ENCODE peak calls at places on chromosomes 11 and 22, in four cellular contexts. Q is RWPE2, A is AG09319, F is Calu3. R is an unnamed sample.

GRCh38 chr11:74307409-74307808 is 4.0 kb downstream of the P4HA3 start:
- DNase-seq in Q (no peak), A (no peak), F (no peak), R (no peak)

GRCh38 chr11:73189315-73189714 is 28.8 kb upstream of the P2RY2 start:
- DNase-seq in Q (no peak), A (no peak), F (no peak), R (no peak)

GRCh38 chr11:57426754-57427691 is at the start of gene SLC43A3:
- DNase-seq in Q (no peak), A (peak), F (peak), R (peak)

GRCh38 chr11:76246271-76246933 is 40.1 kb upstream of the WNT11 start:
- DNase-seq in Q (no peak), A (no peak), F (no peak), R (no peak)

GRCh38 chr22:48560836-48561235 is 1266.8 kb downstream of the BRD1 start:
- DNase-seq in Q (no peak), A (no peak), F (no peak), R (no peak)

GRCh38 chr11:11312738-11313137 is 40.3 kb downstream of the CSNK2A3 start:
- DNase-seq in Q (no peak), A (no peak), F (no peak), R (no peak)

GRCh38 chr11:122322369-122322768 is 206.4 kb upstream of the BLID start:
- DNase-seq in Q (no peak), A (peak), F (no peak), R (no peak)

GRCh38 chr11:67646535-67647336 is 3.8 kb downstream of the ACY3 start:
- DNase-seq in Q (peak), A (no peak), F (peak), R (no peak)

GRCh38 chr11:73729594-73730206 is 31.2 kb downstream of the RAB6A start:
- DNase-seq in Q (no peak), A (no peak), F (peak), R (peak)

GRCh38 chr22:31230871-31231621 is 18.9 kb downstream of the LIMK2 start:
- DNase-seq in Q (no peak), A (peak), F (peak), R (peak)

GRCh38 chr11:69301033-69301490 is 7.1 kb downstream of the MYEOV start:
- DNase-seq in Q (no peak), A (no peak), F (no peak), R (no peak)

GRCh38 chr11:69302447-69302846 is 8.5 kb downstream of the MYEOV start:
- DNase-seq in Q (no peak), A (no peak), F (no peak), R (no peak)

GRCh38 chr11:69300124-69301032 is 6.4 kb downstream of the MYEOV start:
- DNase-seq in Q (no peak), A (no peak), F (no peak), R (no peak)

GRCh38 chr11:69303427-69303826 is 9.5 kb downstream of the MYEOV start:
- DNase-seq in Q (no peak), A (no peak), F (no peak), R (no peak)

DNA sequence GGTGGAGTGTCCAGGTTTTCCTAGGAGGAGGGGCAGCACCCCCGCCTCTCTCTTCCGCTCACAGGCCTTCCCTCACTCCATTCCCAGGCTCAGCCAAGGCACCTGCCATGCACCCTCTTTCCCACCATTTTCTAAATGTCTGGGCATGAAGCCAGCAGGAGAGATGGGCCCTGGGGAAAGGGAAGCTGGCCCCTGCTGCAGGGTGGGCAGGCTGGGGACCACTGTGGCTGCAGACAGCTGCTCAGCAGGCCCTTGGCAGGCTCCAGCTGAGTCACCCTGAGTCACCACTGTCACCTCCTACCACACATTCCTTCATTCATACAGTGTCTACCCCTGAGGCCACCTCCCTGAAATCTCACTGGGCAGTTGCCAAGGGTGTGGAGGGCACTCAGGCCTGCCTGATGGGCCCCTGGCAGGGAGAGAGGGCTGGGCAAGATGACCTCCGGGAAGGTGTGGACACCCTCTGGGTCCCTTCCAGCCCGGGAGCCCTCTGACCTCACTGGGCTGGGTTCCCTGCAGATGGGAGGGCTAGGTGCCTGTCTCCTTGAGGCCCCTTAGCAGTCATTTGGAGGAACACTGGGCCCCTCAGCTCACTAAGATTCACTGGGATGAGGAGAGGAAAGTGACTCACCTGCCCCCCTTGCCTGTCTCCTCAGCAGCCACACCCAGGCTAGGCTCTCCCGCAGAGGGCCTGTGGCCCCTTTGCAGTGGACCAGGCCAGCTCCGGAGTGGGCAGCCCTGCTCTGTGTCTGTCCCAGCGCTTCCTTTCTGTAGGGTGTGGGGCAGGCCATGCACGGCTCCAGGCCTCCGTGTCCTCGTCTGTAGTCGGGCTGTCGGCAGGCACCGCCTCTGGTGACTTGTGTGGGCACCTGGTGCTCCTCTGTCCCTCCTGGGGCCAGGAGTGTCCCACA is 7.8 kb downstream of the MYEOV start:
- DNase-seq in Q (peak), A (no peak), F (peak), R (no peak)
- TF ChIP-seq CTCF in Q (no peak), A (no peak), F (no peak), R (no peak)

DNA sequence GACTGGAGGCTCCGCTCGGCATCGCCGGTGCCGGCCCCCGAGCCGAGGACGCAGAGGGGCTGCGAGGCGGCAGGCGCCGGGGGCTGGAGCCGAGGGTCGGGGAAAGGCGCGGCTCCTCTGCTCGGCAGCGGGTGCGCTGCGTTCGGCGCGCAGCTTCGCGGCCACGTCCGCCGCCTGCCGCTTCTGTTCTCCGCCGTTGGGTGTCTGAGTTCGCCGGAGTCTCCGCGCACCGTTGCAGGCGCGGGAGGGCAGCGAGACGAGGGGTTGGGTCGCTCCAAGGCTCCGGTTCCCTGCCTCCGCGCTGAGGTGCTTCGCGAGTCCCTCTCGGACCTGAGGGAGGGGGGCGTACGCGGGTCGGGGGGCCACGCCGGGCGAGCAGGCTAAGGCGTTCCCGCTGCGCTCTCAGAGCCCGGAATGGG is 350 bp downstream of the MN1 start:
- DNase-seq in Q (no peak), A (no peak), F (peak), R (peak)
- TF ChIP-seq CTCF in Q (no peak), A (no peak), F (no peak), R (no peak)

GRCh38 chr22:22506736-22507135 is 1.8 kb downstream of the ZNF280B start:
- DNase-seq in Q (no peak), A (no peak), F (no peak), R (no peak)

GRCh38 chr22:22508274-22509176 is at the start of gene ZNF280B:
- DNase-seq in Q (peak), A (peak), F (peak), R (peak)

GRCh38 chr22:22513619-22514018 is 5.1 kb upstream of the ZNF280B start:
- DNase-seq in Q (no peak), A (no peak), F (no peak), R (no peak)

GRCh38 chr22:22507743-22508273 is 734 bp downstream of the ZNF280B start:
- DNase-seq in Q (no peak), A (no peak), F (no peak), R (no peak)
- TF ChIP-seq CTCF in Q (no peak), A (no peak), F (no peak), R (no peak)

DNA sequence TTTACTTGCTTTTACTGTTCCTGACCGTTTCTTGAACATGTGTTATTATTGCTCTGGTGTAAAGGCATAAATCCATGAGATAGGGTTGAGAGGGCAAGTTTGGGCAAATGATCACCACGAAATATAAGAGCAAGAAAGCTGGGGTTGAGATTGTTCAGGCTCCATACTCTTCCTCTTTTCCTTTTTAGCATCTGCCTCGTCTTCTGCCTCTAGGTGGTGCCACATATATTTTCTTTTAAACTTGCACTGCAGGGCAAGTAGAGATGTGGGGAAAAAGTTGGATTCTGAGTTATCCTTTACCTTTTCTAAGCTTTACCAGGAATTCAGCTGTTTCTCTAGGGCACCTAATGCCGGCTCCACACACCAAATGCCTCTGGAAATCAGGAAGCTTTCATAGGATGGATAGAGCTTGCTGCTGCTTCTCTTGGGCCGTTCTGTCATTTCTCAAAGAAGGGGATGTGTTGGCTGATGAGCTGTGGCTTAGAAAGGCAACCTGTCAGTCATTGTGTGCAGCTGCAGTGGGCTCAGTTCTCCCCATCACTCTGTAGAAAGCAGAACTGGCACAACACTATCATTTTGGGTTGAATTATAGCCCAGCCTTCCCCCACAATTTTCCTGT is 98.2 kb downstream of the LDLRAD3 start:
- DNase-seq in Q (no peak), A (no peak), F (peak), R (no peak)
- TF ChIP-seq CTCF in Q (peak), A (peak), F (peak), R (peak)

GRCh38 chr11:102810943-102811528 is 13.1 kb upstream of the MMP1 start:
- DNase-seq in Q (no peak), A (no peak), F (no peak), R (no peak)
- TF ChIP-seq CTCF in Q (peak), A (peak), F (peak), R (no peak)

GRCh38 chr11:61380914-61381313 is 11.5 kb upstream of the TMEM216 start:
- DNase-seq in Q (no peak), A (no peak), F (no peak), R (no peak)

GRCh38 chr11:61378713-61379313 is 13.6 kb upstream of the TMEM216 start:
- DNase-seq in Q (no peak), A (peak), F (no peak), R (no peak)

GRCh38 chr11:61390161-61390560 is 2.2 kb upstream of the TMEM216 start:
- DNase-seq in Q (no peak), A (no peak), F (no peak), R (no peak)

DNA sequence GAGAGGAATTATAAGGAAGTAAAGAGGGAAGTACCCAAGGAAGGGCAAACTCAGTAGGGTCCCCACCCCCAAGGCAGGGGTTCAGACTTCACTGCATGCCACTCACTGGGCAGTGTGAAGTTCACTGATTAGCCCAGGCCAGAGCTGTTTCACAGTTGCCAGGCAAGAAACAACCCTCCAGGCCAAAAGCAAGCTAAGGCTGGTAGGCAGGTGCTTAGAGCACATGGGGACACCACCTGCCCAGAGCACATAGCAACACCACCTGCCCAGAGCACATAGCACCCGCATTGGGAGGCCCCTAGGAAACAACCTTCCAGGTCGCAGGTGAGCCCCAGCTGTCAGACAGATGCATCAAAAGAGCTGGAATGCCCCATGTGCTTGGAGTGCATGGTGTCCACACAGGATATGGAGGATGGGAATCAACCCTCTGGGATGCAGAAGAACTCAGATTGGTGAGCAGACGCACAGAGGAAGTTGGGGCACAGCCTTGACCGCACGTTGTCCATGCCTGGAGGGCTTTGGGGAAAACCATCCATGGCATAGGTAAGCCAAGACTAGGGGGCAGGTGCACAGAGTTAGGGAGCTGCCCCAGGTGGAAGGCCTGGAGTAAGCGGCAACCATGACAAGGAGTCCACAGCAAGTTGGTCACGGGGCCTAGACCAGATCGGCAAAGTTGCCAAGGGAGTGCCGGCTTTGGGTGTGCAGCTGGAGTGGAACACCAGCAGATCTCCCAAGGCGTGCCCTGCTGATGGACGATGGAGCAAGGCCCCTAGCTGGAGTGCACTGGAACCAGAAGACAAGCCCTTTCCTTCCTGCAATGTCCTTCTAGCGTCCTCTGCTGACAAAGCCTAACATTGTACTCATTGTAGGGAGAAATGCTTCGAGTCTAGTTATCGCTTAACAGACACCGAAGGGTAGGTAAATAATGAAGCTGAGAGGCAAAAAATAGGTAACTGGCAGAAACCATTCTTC is 7.8 kb upstream of the TMEM216 start:
- DNase-seq in Q (no peak), A (no peak), F (no peak), R (peak)
- TF ChIP-seq CTCF in Q (no peak), A (peak), F (no peak), R (no peak)

GRCh38 chr11:64009234-64009633 is 23.0 kb downstream of the OTUB1 start:
- DNase-seq in Q (no peak), A (no peak), F (no peak), R (no peak)

GRCh38 chr11:64007160-64007628 is 21.0 kb downstream of the OTUB1 start:
- DNase-seq in Q (no peak), A (no peak), F (peak), R (no peak)

GRCh38 chr11:64008283-64008931 is 22.2 kb downstream of the OTUB1 start:
- DNase-seq in Q (no peak), A (no peak), F (no peak), R (no peak)

GRCh38 chr11:64006468-64006867 is 20.2 kb downstream of the OTUB1 start:
- DNase-seq in Q (no peak), A (no peak), F (no peak), R (no peak)

GRCh38 chr11:64007629-64008282 is 21.5 kb downstream of the OTUB1 start:
- DNase-seq in Q (no peak), A (no peak), F (peak), R (peak)
- TF ChIP-seq CTCF in Q (no peak), A (peak), F (no peak), R (no peak)

DNA sequence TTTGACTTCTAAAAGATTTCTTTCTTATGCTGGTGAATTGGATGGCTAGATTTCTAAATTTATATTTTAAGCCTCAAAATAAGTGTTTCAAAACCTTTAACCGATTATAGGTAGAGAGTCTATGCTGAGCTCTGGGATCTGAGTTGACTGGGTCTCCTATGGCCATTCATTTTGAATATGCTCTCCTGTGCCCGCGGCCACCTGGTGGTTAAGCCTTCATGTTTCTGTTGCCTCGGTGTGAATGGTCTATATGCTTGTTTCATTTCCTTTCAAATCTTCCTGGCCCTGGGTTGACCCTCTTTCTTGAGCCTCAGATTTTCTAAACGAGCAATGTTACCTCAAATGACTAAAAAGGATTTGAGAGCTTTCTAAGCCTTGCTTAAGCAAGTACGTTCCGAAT is 789.3 kb upstream of the KIRREL3 start:
- DNase-seq in Q (no peak), A (no peak), F (peak), R (peak)
- TF ChIP-seq CTCF in Q (peak), A (no peak), F (no peak), R (peak)

GRCh38 chr22:20507253-20508066 is at the start of gene MED15:
- DNase-seq in Q (peak), A (peak), F (peak), R (peak)
- TF ChIP-seq CTCF in Q (no peak), A (no peak), F (no peak), R (no peak)

GRCh38 chr11:79610678-79611077 is 169.8 kb upstream of the TENM4 start:
- DNase-seq in Q (no peak), A (no peak), F (no peak), R (no peak)
- TF ChIP-seq CTCF in Q (no peak), A (no peak), F (no peak), R (peak)

R was measured in endothelial cell.